ENCODE peak calls at places on chromosomes 13 and 19, in ten cellular contexts. One of them, this sample, is unnamed.

GRCh38 chr13:103299079-103299478 is 232.9 kb upstream of the SLC10A2 start:
- DNase-seq in AG09319: no peak
- DNase-seq in adrenal gland: no peak
- DNase-seq in upper lobe of right lung: no peak
- DNase-seq in left ventricle myocardium inferior: no peak
- DNase-seq in fibroblast of mammary gland: no peak
- DNase-seq in neural crest cell: no peak
- DNase-seq in right lobe of liver: no peak
- DNase-seq in lower leg skin: no peak
- DNase-seq in endothelial cell: no peak
- DNase-seq in this sample: peak

GRCh38 chr13:30360586-30360985 is 53.2 kb upstream of the KATNAL1 start:
- DNase-seq in adrenal gland: no peak
- DNase-seq in endothelial cell: no peak
- DNase-seq in lower leg skin: no peak
- DNase-seq in right lobe of liver: peak
- DNase-seq in left ventricle myocardium inferior: no peak
- DNase-seq in fibroblast of mammary gland: no peak
- DNase-seq in neural crest cell: no peak
- DNase-seq in AG09319: no peak
- DNase-seq in upper lobe of right lung: no peak
- DNase-seq in this sample: no peak

GRCh38 chr13:50055454-50055853 is 40.2 kb downstream of the KCNRG start:
- DNase-seq in AG09319: no peak
- DNase-seq in endothelial cell: no peak
- DNase-seq in left ventricle myocardium inferior: no peak
- DNase-seq in adrenal gland: no peak
- DNase-seq in fibroblast of mammary gland: no peak
- DNase-seq in right lobe of liver: no peak
- DNase-seq in lower leg skin: no peak
- DNase-seq in upper lobe of right lung: no peak
- DNase-seq in neural crest cell: no peak
- DNase-seq in this sample: no peak

GRCh38 chr13:94342436-94343242 is 136.8 kb downstream of the DCT start:
- DNase-seq in adrenal gland: no peak
- DNase-seq in endothelial cell: no peak
- DNase-seq in upper lobe of right lung: no peak
- DNase-seq in neural crest cell: no peak
- DNase-seq in left ventricle myocardium inferior: no peak
- DNase-seq in AG09319: no peak
- DNase-seq in right lobe of liver: no peak
- DNase-seq in fibroblast of mammary gland: peak
- DNase-seq in lower leg skin: no peak
- DNase-seq in this sample: no peak

GRCh38 chr19:51098366-51099069 is 9.7 kb downstream of the CTU1 start:
- DNase-seq in AG09319: no peak
- DNase-seq in endothelial cell: no peak
- DNase-seq in lower leg skin: no peak
- DNase-seq in adrenal gland: no peak
- DNase-seq in fibroblast of mammary gland: peak
- DNase-seq in upper lobe of right lung: peak
- DNase-seq in right lobe of liver: no peak
- DNase-seq in neural crest cell: no peak
- DNase-seq in left ventricle myocardium inferior: peak
- DNase-seq in this sample: no peak

GRCh38 chr13:41700790-41701310 is 243.5 kb downstream of the RGCC start:
- DNase-seq in right lobe of liver: no peak
- DNase-seq in upper lobe of right lung: no peak
- DNase-seq in neural crest cell: no peak
- DNase-seq in AG09319: peak
- DNase-seq in left ventricle myocardium inferior: no peak
- DNase-seq in lower leg skin: no peak
- DNase-seq in fibroblast of mammary gland: peak
- DNase-seq in endothelial cell: no peak
- DNase-seq in adrenal gland: peak
- DNase-seq in this sample: peak

GRCh38 chr13:37211542-37211941 is 106.1 kb upstream of the CSNK1A1L start:
- DNase-seq in adrenal gland: no peak
- DNase-seq in right lobe of liver: no peak
- DNase-seq in upper lobe of right lung: no peak
- DNase-seq in AG09319: no peak
- DNase-seq in lower leg skin: no peak
- DNase-seq in endothelial cell: no peak
- DNase-seq in left ventricle myocardium inferior: no peak
- DNase-seq in neural crest cell: no peak
- DNase-seq in fibroblast of mammary gland: no peak
- DNase-seq in this sample: no peak

GRCh38 chr19:38852231-38853044 is 2.7 kb upstream of the HNRNPL start:
- DNase-seq in endothelial cell: peak
- DNase-seq in upper lobe of right lung: peak
- DNase-seq in lower leg skin: peak
- DNase-seq in adrenal gland: peak
- DNase-seq in right lobe of liver: peak
- DNase-seq in left ventricle myocardium inferior: peak
- DNase-seq in AG09319: no peak
- DNase-seq in fibroblast of mammary gland: peak
- DNase-seq in neural crest cell: peak
- DNase-seq in this sample: no peak

GRCh38 chr13:109764474-109765292 is 21.7 kb downstream of the IRS2 start:
- DNase-seq in left ventricle myocardium inferior: no peak
- DNase-seq in upper lobe of right lung: no peak
- DNase-seq in neural crest cell: no peak
- DNase-seq in lower leg skin: no peak
- DNase-seq in AG09319: no peak
- DNase-seq in adrenal gland: no peak
- DNase-seq in fibroblast of mammary gland: peak
- DNase-seq in right lobe of liver: no peak
- DNase-seq in endothelial cell: no peak
- DNase-seq in this sample: no peak
- TF ChIP-seq CTCF in left ventricle myocardium inferior: peak
- TF ChIP-seq CTCF in upper lobe of right lung: no peak
- TF ChIP-seq CTCF in neural crest cell: no peak
- TF ChIP-seq CTCF in lower leg skin: no peak
- TF ChIP-seq CTCF in AG09319: peak
- TF ChIP-seq CTCF in adrenal gland: peak
- TF ChIP-seq CTCF in fibroblast of mammary gland: peak
- TF ChIP-seq CTCF in right lobe of liver: no peak
- TF ChIP-seq CTCF in endothelial cell: no peak
- TF ChIP-seq CTCF in this sample: peak

GRCh38 chr13:23765531-23765930 is 123.7 kb downstream of the MIPEP start:
- DNase-seq in right lobe of liver: no peak
- DNase-seq in lower leg skin: no peak
- DNase-seq in neural crest cell: no peak
- DNase-seq in endothelial cell: no peak
- DNase-seq in upper lobe of right lung: no peak
- DNase-seq in left ventricle myocardium inferior: no peak
- DNase-seq in fibroblast of mammary gland: no peak
- DNase-seq in adrenal gland: no peak
- DNase-seq in AG09319: no peak
- DNase-seq in this sample: no peak

GRCh38 chr13:23766199-23766771 is 122.9 kb downstream of the MIPEP start:
- DNase-seq in lower leg skin: no peak
- DNase-seq in endothelial cell: no peak
- DNase-seq in AG09319: no peak
- DNase-seq in adrenal gland: no peak
- DNase-seq in right lobe of liver: no peak
- DNase-seq in fibroblast of mammary gland: no peak
- DNase-seq in left ventricle myocardium inferior: no peak
- DNase-seq in upper lobe of right lung: no peak
- DNase-seq in neural crest cell: no peak
- DNase-seq in this sample: no peak

GRCh38 chr13:23770428-23770827 is 118.8 kb downstream of the MIPEP start:
- DNase-seq in upper lobe of right lung: no peak
- DNase-seq in fibroblast of mammary gland: no peak
- DNase-seq in right lobe of liver: no peak
- DNase-seq in left ventricle myocardium inferior: no peak
- DNase-seq in lower leg skin: no peak
- DNase-seq in neural crest cell: no peak
- DNase-seq in AG09319: no peak
- DNase-seq in endothelial cell: no peak
- DNase-seq in adrenal gland: no peak
- DNase-seq in this sample: no peak

GRCh38 chr13:23767806-23768205 is 121.4 kb downstream of the MIPEP start:
- DNase-seq in neural crest cell: no peak
- DNase-seq in lower leg skin: no peak
- DNase-seq in endothelial cell: no peak
- DNase-seq in AG09319: no peak
- DNase-seq in left ventricle myocardium inferior: no peak
- DNase-seq in upper lobe of right lung: no peak
- DNase-seq in fibroblast of mammary gland: no peak
- DNase-seq in right lobe of liver: no peak
- DNase-seq in adrenal gland: no peak
- DNase-seq in this sample: no peak

GRCh38 chr13:23766939-23767338 is 122.3 kb downstream of the MIPEP start:
- DNase-seq in adrenal gland: no peak
- DNase-seq in AG09319: no peak
- DNase-seq in neural crest cell: no peak
- DNase-seq in right lobe of liver: no peak
- DNase-seq in endothelial cell: no peak
- DNase-seq in fibroblast of mammary gland: no peak
- DNase-seq in upper lobe of right lung: no peak
- DNase-seq in lower leg skin: no peak
- DNase-seq in left ventricle myocardium inferior: no peak
- DNase-seq in this sample: no peak
- TF ChIP-seq CTCF in adrenal gland: no peak
- TF ChIP-seq CTCF in AG09319: no peak
- TF ChIP-seq CTCF in neural crest cell: no peak
- TF ChIP-seq CTCF in right lobe of liver: no peak
- TF ChIP-seq CTCF in endothelial cell: no peak
- TF ChIP-seq CTCF in fibroblast of mammary gland: no peak
- TF ChIP-seq CTCF in upper lobe of right lung: no peak
- TF ChIP-seq CTCF in lower leg skin: no peak
- TF ChIP-seq CTCF in left ventricle myocardium inferior: no peak
- TF ChIP-seq CTCF in this sample: no peak

GRCh38 chr13:91185294-91185863 is 162.1 kb upstream of the MIR17HG start:
- DNase-seq in neural crest cell: no peak
- DNase-seq in upper lobe of right lung: no peak
- DNase-seq in lower leg skin: no peak
- DNase-seq in endothelial cell: no peak
- DNase-seq in left ventricle myocardium inferior: no peak
- DNase-seq in AG09319: no peak
- DNase-seq in adrenal gland: no peak
- DNase-seq in fibroblast of mammary gland: peak
- DNase-seq in right lobe of liver: no peak
- DNase-seq in this sample: no peak
- TF ChIP-seq CTCF in neural crest cell: peak
- TF ChIP-seq CTCF in upper lobe of right lung: peak
- TF ChIP-seq CTCF in lower leg skin: no peak
- TF ChIP-seq CTCF in endothelial cell: no peak
- TF ChIP-seq CTCF in left ventricle myocardium inferior: peak
- TF ChIP-seq CTCF in AG09319: no peak
- TF ChIP-seq CTCF in adrenal gland: peak
- TF ChIP-seq CTCF in fibroblast of mammary gland: peak
- TF ChIP-seq CTCF in right lobe of liver: no peak
- TF ChIP-seq CTCF in this sample: peak

GRCh38 chr19:295687-296370 is 4.6 kb upstream of the PLPP2 start:
- DNase-seq in upper lobe of right lung: no peak
- DNase-seq in adrenal gland: no peak
- DNase-seq in endothelial cell: no peak
- DNase-seq in right lobe of liver: no peak
- DNase-seq in neural crest cell: no peak
- DNase-seq in AG09319: no peak
- DNase-seq in lower leg skin: no peak
- DNase-seq in fibroblast of mammary gland: no peak
- DNase-seq in left ventricle myocardium inferior: no peak
- DNase-seq in this sample: no peak

GRCh38 chr19:293436-294110 is 2.4 kb upstream of the PLPP2 start:
- DNase-seq in AG09319: no peak
- DNase-seq in left ventricle myocardium inferior: no peak
- DNase-seq in lower leg skin: no peak
- DNase-seq in endothelial cell: no peak
- DNase-seq in neural crest cell: no peak
- DNase-seq in upper lobe of right lung: peak
- DNase-seq in fibroblast of mammary gland: no peak
- DNase-seq in right lobe of liver: no peak
- DNase-seq in adrenal gland: no peak
- DNase-seq in this sample: no peak

GRCh38 chr19:294341-294818 is 3.2 kb upstream of the PLPP2 start:
- DNase-seq in fibroblast of mammary gland: peak
- DNase-seq in lower leg skin: no peak
- DNase-seq in neural crest cell: no peak
- DNase-seq in right lobe of liver: no peak
- DNase-seq in left ventricle myocardium inferior: no peak
- DNase-seq in endothelial cell: no peak
- DNase-seq in upper lobe of right lung: peak
- DNase-seq in AG09319: no peak
- DNase-seq in adrenal gland: no peak
- DNase-seq in this sample: no peak

GRCh38 chr19:296476-297225 is 5.4 kb upstream of the PLPP2 start:
- DNase-seq in endothelial cell: no peak
- DNase-seq in neural crest cell: no peak
- DNase-seq in adrenal gland: no peak
- DNase-seq in AG09319: no peak
- DNase-seq in right lobe of liver: no peak
- DNase-seq in upper lobe of right lung: peak
- DNase-seq in left ventricle myocardium inferior: no peak
- DNase-seq in fibroblast of mammary gland: no peak
- DNase-seq in lower leg skin: peak
- DNase-seq in this sample: no peak

DNA sequence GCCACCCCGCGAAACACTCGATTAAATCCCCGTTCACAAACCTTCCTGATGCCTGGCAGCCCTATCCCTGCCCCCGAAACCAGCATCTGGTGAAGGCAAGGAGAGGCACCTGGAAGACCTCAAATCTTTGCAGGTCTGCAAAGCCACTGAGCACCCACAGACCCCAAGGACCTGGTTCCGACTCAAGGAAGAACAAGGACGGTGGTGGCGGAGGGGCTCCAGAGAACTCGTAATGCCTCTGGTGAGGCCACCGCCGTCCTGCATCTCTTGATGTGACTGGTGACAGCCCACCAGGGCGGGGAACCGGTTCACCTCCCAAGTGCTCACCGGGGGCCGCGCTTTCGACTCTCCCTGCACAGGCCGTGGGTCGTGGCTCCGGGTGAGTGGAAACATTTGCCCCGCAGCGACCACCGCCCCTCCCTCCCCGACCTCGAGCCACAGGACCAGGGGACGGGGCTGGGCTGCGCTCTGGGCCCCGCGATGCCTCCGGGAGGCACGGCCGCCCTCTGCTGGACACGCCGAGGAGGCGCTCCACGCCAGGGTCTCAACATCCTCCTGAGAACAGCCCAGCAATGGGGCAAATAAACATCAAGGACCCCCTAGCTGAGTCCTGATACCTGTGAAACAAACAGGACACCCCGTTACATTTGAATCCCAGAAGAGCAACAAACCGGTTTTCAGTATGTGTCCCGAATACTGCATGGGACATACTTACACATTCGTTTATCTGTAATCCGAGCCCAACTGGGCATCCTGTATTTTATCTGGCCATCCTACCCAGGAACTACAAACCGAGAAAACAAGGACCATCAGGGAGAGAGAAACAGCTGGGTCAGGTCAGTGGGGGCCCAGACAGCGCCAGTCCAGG is 3.9 kb upstream of the PLPP2 start:
- DNase-seq in fibroblast of mammary gland: peak
- DNase-seq in right lobe of liver: peak
- DNase-seq in adrenal gland: peak
- DNase-seq in lower leg skin: no peak
- DNase-seq in AG09319: no peak
- DNase-seq in neural crest cell: peak
- DNase-seq in endothelial cell: peak
- DNase-seq in upper lobe of right lung: peak
- DNase-seq in left ventricle myocardium inferior: no peak
- DNase-seq in this sample: no peak
- TF ChIP-seq CTCF in fibroblast of mammary gland: peak
- TF ChIP-seq CTCF in right lobe of liver: peak
- TF ChIP-seq CTCF in adrenal gland: peak
- TF ChIP-seq CTCF in lower leg skin: no peak
- TF ChIP-seq CTCF in AG09319: peak
- TF ChIP-seq CTCF in neural crest cell: peak
- TF ChIP-seq CTCF in endothelial cell: peak
- TF ChIP-seq CTCF in upper lobe of right lung: peak
- TF ChIP-seq CTCF in left ventricle myocardium inferior: peak
- TF ChIP-seq CTCF in this sample: peak